ENCODE peak calls at places on chromosome 5, in seven cellular contexts. One of them, this sample, is unnamed. For H3K9me3, the result is how much of the 10 kb centered on the place peaks cover.

GRCh38 chr5:34571380-34572041 is 84.6 kb upstream of the RAI14 start:
- ATAC-seq in K562: no peak
- ATAC-seq in Panc1: no peak
- ATAC-seq in GM12878: no peak
- ATAC-seq in HCT116: no peak
- ATAC-seq in HepG2: no peak
- ATAC-seq in upper lobe of left lung: no peak
- ATAC-seq in this sample: no peak

GRCh38 chr5:13976867-13977479 is 32.5 kb upstream of the DNAH5 start:
- ATAC-seq in K562: peak
- ATAC-seq in Panc1: peak
- ATAC-seq in GM12878: peak
- ATAC-seq in HCT116: peak
- ATAC-seq in HepG2: peak
- ATAC-seq in upper lobe of left lung: no peak
- ATAC-seq in this sample: peak

GRCh38 chr5:21823588-21823987 is 1029.6 kb downstream of the CDH12 start:
- ATAC-seq in K562: no peak
- ATAC-seq in Panc1: no peak
- ATAC-seq in GM12878: peak
- ATAC-seq in HCT116: no peak
- ATAC-seq in HepG2: no peak
- ATAC-seq in upper lobe of left lung: no peak
- ATAC-seq in this sample: no peak

GRCh38 chr5:137146402-137146889 is 352.7 kb downstream of the SPOCK1 start:
- ATAC-seq in K562: no peak
- ATAC-seq in Panc1: no peak
- ATAC-seq in GM12878: no peak
- ATAC-seq in HCT116: peak
- ATAC-seq in HepG2: no peak
- ATAC-seq in upper lobe of left lung: no peak
- ATAC-seq in this sample: peak

GRCh38 chr5:123807177-123807900 is 295.4 kb downstream of the CSNK1G3 start:
- ATAC-seq in K562: no peak
- ATAC-seq in Panc1: peak
- ATAC-seq in GM12878: no peak
- ATAC-seq in HCT116: no peak
- ATAC-seq in HepG2: no peak
- ATAC-seq in upper lobe of left lung: no peak
- ATAC-seq in this sample: no peak

GRCh38 chr5:32600057-32600622 is 14.8 kb downstream of the SUB1 start:
- ATAC-seq in K562: no peak
- ATAC-seq in Panc1: peak
- ATAC-seq in GM12878: no peak
- ATAC-seq in HCT116: peak
- ATAC-seq in HepG2: no peak
- ATAC-seq in upper lobe of left lung: no peak
- ATAC-seq in this sample: peak

GRCh38 chr5:153714732-153715287 is 224.3 kb downstream of the GRIA1 start:
- ATAC-seq in K562: no peak
- ATAC-seq in Panc1: no peak
- ATAC-seq in GM12878: no peak
- ATAC-seq in HCT116: no peak
- ATAC-seq in HepG2: no peak
- ATAC-seq in upper lobe of left lung: no peak
- ATAC-seq in this sample: no peak

GRCh38 chr5:126914813-126915436 is 115.4 kb downstream of the MARCHF3 start:
- ATAC-seq in K562: no peak
- ATAC-seq in Panc1: no peak
- ATAC-seq in GM12878: no peak
- ATAC-seq in HCT116: no peak
- ATAC-seq in HepG2: no peak
- ATAC-seq in upper lobe of left lung: no peak
- ATAC-seq in this sample: no peak

GRCh38 chr5:138620661-138621224 is 45.5 kb upstream of the HSPA9 start:
- ATAC-seq in K562: no peak
- ATAC-seq in Panc1: no peak
- ATAC-seq in GM12878: no peak
- ATAC-seq in HCT116: no peak
- ATAC-seq in HepG2: no peak
- ATAC-seq in upper lobe of left lung: no peak
- ATAC-seq in this sample: no peak

GRCh38 chr5:177116631-177117373 is 16.8 kb upstream of the NSD1 start:
- ATAC-seq in K562: peak
- ATAC-seq in Panc1: no peak
- ATAC-seq in GM12878: peak
- ATAC-seq in HCT116: no peak
- ATAC-seq in HepG2: no peak
- ATAC-seq in upper lobe of left lung: peak
- ATAC-seq in this sample: peak

GRCh38 chr5:155087036-155087435 is 73.5 kb downstream of the KIF4B start:
- ATAC-seq in K562: no peak
- ATAC-seq in Panc1: no peak
- ATAC-seq in GM12878: no peak
- ATAC-seq in HCT116: no peak
- ATAC-seq in HepG2: no peak
- ATAC-seq in upper lobe of left lung: no peak
- ATAC-seq in this sample: no peak

GRCh38 chr5:116671211-116671736 is 96.7 kb upstream of the SEMA6A start:
- ATAC-seq in K562: no peak
- ATAC-seq in Panc1: no peak
- ATAC-seq in GM12878: peak
- ATAC-seq in HCT116: no peak
- ATAC-seq in HepG2: peak
- ATAC-seq in upper lobe of left lung: no peak
- ATAC-seq in this sample: no peak

GRCh38 chr5:121853853-121854252 is 2.2 kb downstream of the FTMT start:
- ATAC-seq in K562: no peak
- ATAC-seq in Panc1: no peak
- ATAC-seq in GM12878: no peak
- ATAC-seq in HCT116: no peak
- ATAC-seq in HepG2: no peak
- ATAC-seq in upper lobe of left lung: no peak
- ATAC-seq in this sample: no peak

GRCh38 chr5:40359093-40359492 is 320.6 kb upstream of the PTGER4 start:
- ATAC-seq in K562: no peak
- ATAC-seq in Panc1: no peak
- ATAC-seq in GM12878: no peak
- ATAC-seq in HCT116: no peak
- ATAC-seq in HepG2: no peak
- ATAC-seq in upper lobe of left lung: no peak
- ATAC-seq in this sample: no peak

GRCh38 chr5:151115272-151115905 is 34.6 kb upstream of the TNIP1 start:
- ATAC-seq in K562: peak
- ATAC-seq in Panc1: peak
- ATAC-seq in GM12878: peak
- ATAC-seq in HCT116: peak
- ATAC-seq in HepG2: peak
- ATAC-seq in upper lobe of left lung: peak
- ATAC-seq in this sample: peak

GRCh38 chr5:171630047-171630669 is 155.5 kb upstream of the SMIM23 start:
- ATAC-seq in K562: peak
- ATAC-seq in Panc1: peak
- ATAC-seq in GM12878: no peak
- ATAC-seq in HCT116: peak
- ATAC-seq in HepG2: peak
- ATAC-seq in upper lobe of left lung: peak
- ATAC-seq in this sample: peak

GRCh38 chr5:180339583-180340183 is 13.5 kb downstream of the GFPT2 start:
- ATAC-seq in K562: no peak
- ATAC-seq in Panc1: no peak
- ATAC-seq in GM12878: no peak
- ATAC-seq in HCT116: no peak
- ATAC-seq in HepG2: no peak
- ATAC-seq in upper lobe of left lung: no peak
- ATAC-seq in this sample: no peak

GRCh38 chr5:41403846-41404245 is 106.6 kb downstream of the PLCXD3 start:
- ATAC-seq in K562: no peak
- ATAC-seq in Panc1: no peak
- ATAC-seq in GM12878: no peak
- ATAC-seq in HCT116: no peak
- ATAC-seq in HepG2: no peak
- ATAC-seq in upper lobe of left lung: no peak
- ATAC-seq in this sample: no peak

GRCh38 chr5:88377240-88377639 is 108.6 kb upstream of the TMEM161B start:
- ATAC-seq in K562: no peak
- ATAC-seq in Panc1: no peak
- ATAC-seq in GM12878: no peak
- ATAC-seq in HCT116: no peak
- ATAC-seq in HepG2: no peak
- ATAC-seq in upper lobe of left lung: no peak
- ATAC-seq in this sample: no peak

GRCh38 chr5:66646570-66646969 is 50.4 kb downstream of the MAST4 start:
- ATAC-seq in K562: no peak
- ATAC-seq in Panc1: no peak
- ATAC-seq in GM12878: no peak
- ATAC-seq in HCT116: no peak
- ATAC-seq in HepG2: no peak
- ATAC-seq in upper lobe of left lung: no peak
- ATAC-seq in this sample: peak

GRCh38 chr5:83837261-83837894 is 116.7 kb upstream of the HAPLN1 start:
- ATAC-seq in K562: no peak
- ATAC-seq in Panc1: no peak
- ATAC-seq in GM12878: no peak
- ATAC-seq in HCT116: no peak
- ATAC-seq in HepG2: no peak
- ATAC-seq in upper lobe of left lung: no peak
- ATAC-seq in this sample: no peak

DNA sequence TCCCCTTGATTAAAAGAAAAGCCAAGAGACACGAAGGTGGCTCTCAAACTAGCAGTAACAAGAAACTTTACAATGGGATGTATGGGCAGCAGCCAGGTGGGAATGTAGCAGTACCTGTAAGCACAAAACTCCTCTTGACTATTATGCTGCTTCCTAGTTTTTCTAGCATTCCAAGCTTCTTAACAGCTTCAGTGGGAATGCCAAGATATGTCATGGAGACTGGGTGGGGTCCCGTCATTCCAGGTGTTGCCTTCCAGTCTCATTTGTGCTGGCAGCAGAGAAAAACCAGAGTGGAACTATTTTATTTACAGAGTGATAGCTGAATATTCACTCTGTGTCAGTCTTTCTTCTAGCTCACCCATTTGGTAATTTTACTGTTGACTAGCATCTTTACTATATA is 236.6 kb downstream of the ARL15 start:
- ATAC-seq in K562: no peak
- ATAC-seq in Panc1: no peak
- ATAC-seq in GM12878: no peak
- ATAC-seq in HCT116: no peak
- ATAC-seq in HepG2: no peak
- ATAC-seq in upper lobe of left lung: no peak
- ATAC-seq in this sample: no peak
- TF ChIP-seq CTCF in K562: no peak
- TF ChIP-seq CTCF in Panc1: no peak
- TF ChIP-seq CTCF in GM12878: no peak
- TF ChIP-seq CTCF in HCT116: no peak
- TF ChIP-seq CTCF in HepG2: no peak
- TF ChIP-seq CTCF in upper lobe of left lung: no peak
- TF ChIP-seq CTCF in this sample: no peak

DNA sequence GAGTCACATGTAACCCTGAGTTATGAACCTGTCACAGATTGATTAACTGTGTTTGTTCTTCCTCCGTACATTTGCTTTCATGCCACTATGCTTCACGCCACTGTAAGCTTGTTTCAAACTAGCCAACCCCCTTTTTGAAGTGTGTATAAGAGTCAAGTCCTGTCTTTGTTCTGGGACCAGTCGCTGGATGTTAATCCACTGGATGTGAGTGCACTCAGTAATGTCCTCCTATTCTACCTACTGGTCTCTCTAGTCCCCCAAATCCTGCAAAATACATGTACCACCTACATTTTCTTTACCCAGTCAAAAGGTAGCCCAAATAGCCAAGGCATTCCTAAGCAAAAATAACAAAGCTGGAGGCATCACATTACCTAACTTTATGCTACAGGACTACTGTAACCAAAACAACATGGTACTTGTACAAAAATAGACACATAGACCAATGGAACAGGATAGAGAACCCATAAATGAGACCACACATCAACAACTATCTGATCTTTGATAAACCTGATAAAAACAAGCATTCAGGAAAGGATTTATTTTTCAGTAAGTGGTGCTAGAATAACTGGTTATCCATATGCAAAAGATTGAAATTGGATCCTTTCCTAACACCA is 1139.1 kb upstream of the SEMA6A start:
- ATAC-seq in K562: no peak
- ATAC-seq in Panc1: no peak
- ATAC-seq in GM12878: no peak
- ATAC-seq in HCT116: no peak
- ATAC-seq in HepG2: no peak
- ATAC-seq in upper lobe of left lung: no peak
- ATAC-seq in this sample: no peak
- H3K9me3 ChIP-seq in K562: under half
- H3K9me3 ChIP-seq in Panc1: under half
- H3K9me3 ChIP-seq in GM12878: under half
- H3K9me3 ChIP-seq in HCT116: under half
- H3K9me3 ChIP-seq in HepG2: half or more
- H3K9me3 ChIP-seq in upper lobe of left lung: under half
- H3K9me3 ChIP-seq in this sample: under half

DNA sequence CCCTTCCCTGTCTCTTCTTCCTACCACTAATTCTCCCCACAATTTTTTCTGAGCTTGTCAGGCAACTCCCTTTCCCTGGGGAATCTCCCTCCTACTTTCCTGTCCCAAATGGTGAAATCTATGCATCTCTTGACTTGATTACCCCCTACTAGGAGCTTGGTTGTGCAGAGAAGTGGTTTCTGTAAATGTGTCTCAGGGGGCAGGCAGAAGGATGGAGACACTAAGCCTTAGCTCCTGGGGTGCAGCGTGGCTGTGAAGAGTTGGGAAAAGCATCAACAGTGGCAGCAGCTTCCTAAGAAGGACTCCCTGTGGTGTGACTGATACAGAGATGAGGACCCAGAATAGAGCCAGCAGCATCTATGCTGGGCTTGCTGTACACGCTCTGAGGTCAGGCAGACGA is 62.3 kb downstream of the NRG2 start:
- ATAC-seq in K562: no peak
- ATAC-seq in Panc1: no peak
- ATAC-seq in GM12878: peak
- ATAC-seq in HCT116: no peak
- ATAC-seq in HepG2: no peak
- ATAC-seq in upper lobe of left lung: no peak
- ATAC-seq in this sample: no peak
- TF ChIP-seq POLR2AphosphoS5 in K562: no peak
- TF ChIP-seq POLR2AphosphoS5 in Panc1: no peak
- TF ChIP-seq POLR2AphosphoS5 in GM12878: no peak
- TF ChIP-seq POLR2AphosphoS5 in HCT116: no peak
- TF ChIP-seq POLR2AphosphoS5 in HepG2: no peak
- TF ChIP-seq POLR2AphosphoS5 in upper lobe of left lung: no peak
- TF ChIP-seq POLR2AphosphoS5 in this sample: no peak

GRCh38 chr5:131170540-131171275 is at the start of gene LYRM7:
- ATAC-seq in K562: peak
- ATAC-seq in Panc1: peak
- ATAC-seq in GM12878: peak
- ATAC-seq in HCT116: peak
- ATAC-seq in HepG2: peak
- ATAC-seq in upper lobe of left lung: peak
- ATAC-seq in this sample: peak
- TF ChIP-seq CTCF in K562: no peak
- TF ChIP-seq CTCF in Panc1: no peak
- TF ChIP-seq CTCF in GM12878: no peak
- TF ChIP-seq CTCF in HCT116: no peak
- TF ChIP-seq CTCF in HepG2: no peak
- TF ChIP-seq CTCF in upper lobe of left lung: no peak
- TF ChIP-seq CTCF in this sample: peak

GRCh38 chr5:36217591-36217990 is 24.1 kb downstream of the NADK2 start:
- ATAC-seq in K562: no peak
- ATAC-seq in Panc1: no peak
- ATAC-seq in GM12878: no peak
- ATAC-seq in HCT116: no peak
- ATAC-seq in HepG2: no peak
- ATAC-seq in upper lobe of left lung: no peak
- ATAC-seq in this sample: no peak
- H3K9me3 ChIP-seq in K562: under half
- H3K9me3 ChIP-seq in Panc1: under half
- H3K9me3 ChIP-seq in GM12878: under half
- H3K9me3 ChIP-seq in HCT116: under half
- H3K9me3 ChIP-seq in HepG2: under half
- H3K9me3 ChIP-seq in upper lobe of left lung: under half
- H3K9me3 ChIP-seq in this sample: under half

This sample was measured in gastroesophageal sphincter.